ENCODE peak calls at places on chromosomes 2 and 18, in six cellular contexts. S is choroid plexus epithelial cell, J is AG10803, L is fibroblast of pulmonary artery, Q is fibroblast of mammary gland, V is MM.1S. R is an unnamed sample.

GRCh38 chr2:238513346-238513745 is 86.6 kb downstream of the ASB1 start:
- DNase-seq in S (peak), J (peak), L (peak), Q (peak), V (peak), R (peak)

GRCh38 chr2:167187049-167187727 is 298.9 kb downstream of the XIRP2 start:
- DNase-seq in S (no peak), J (no peak), L (no peak), Q (no peak), V (no peak), R (no peak)

GRCh38 chr2:205848601-205849000 is 166.3 kb downstream of the NRP2 start:
- DNase-seq in S (peak), J (peak), L (peak), Q (peak), V (no peak), R (no peak)

GRCh38 chr2:108926561-108927380 is 62.2 kb downstream of the EDAR start:
- DNase-seq in S (no peak), J (no peak), L (no peak), Q (no peak), V (no peak), R (no peak)

GRCh38 chr2:95667480-95667879 is 75.7 kb downstream of the TRIM43 start:
- DNase-seq in S (no peak), J (no peak), L (no peak), Q (no peak), V (no peak), R (no peak)

GRCh38 chr18:29078272-29078671 is 901.3 kb upstream of the CDH2 start:
- DNase-seq in S (no peak), J (no peak), L (no peak), Q (no peak), V (no peak), R (no peak)

GRCh38 chr18:8630546-8630945 is 21.3 kb downstream of the RAB12 start:
- DNase-seq in S (no peak), J (no peak), L (no peak), Q (no peak), V (no peak), R (no peak)

GRCh38 chr2:217105733-217106649 is 246.1 kb upstream of the TNP1 start:
- DNase-seq in S (peak), J (peak), L (peak), Q (peak), V (no peak), R (peak)

GRCh38 chr18:77714716-77715115 is 465.1 kb downstream of the GALR1 start:
- DNase-seq in S (no peak), J (no peak), L (no peak), Q (no peak), V (no peak), R (no peak)

GRCh38 chr2:97653874-97654273 is 8.0 kb downstream of the COX5B start:
- DNase-seq in S (no peak), J (no peak), L (no peak), Q (no peak), V (no peak), R (no peak)

GRCh38 chr2:240460781-240461431 is 25.4 kb downstream of the GPC1 start:
- DNase-seq in S (no peak), J (no peak), L (no peak), Q (no peak), V (no peak), R (no peak)

GRCh38 chr18:62894681-62895390 is 179.5 kb downstream of the PHLPP1 start:
- DNase-seq in S (peak), J (no peak), L (peak), Q (no peak), V (no peak), R (no peak)

GRCh38 chr2:55618649-55619055 is 1.2 kb upstream of the PPP4R3B start:
- DNase-seq in S (peak), J (peak), L (peak), Q (peak), V (peak), R (peak)

GRCh38 chr2:30283931-30284565 is 52.7 kb downstream of the LBH start:
- DNase-seq in S (no peak), J (no peak), L (no peak), Q (no peak), V (no peak), R (no peak)

GRCh38 chr18:62880673-62881364 is 165.5 kb downstream of the PHLPP1 start:
- DNase-seq in S (no peak), J (no peak), L (no peak), Q (peak), V (no peak), R (no peak)

GRCh38 chr2:206921507-206921906 is 17.8 kb upstream of the CPO start:
- DNase-seq in S (no peak), J (no peak), L (no peak), Q (no peak), V (no peak), R (no peak)

GRCh38 chr2:207163815-207164747 is 1.7 kb downstream of the KLF7 start:
- DNase-seq in S (peak), J (peak), L (peak), Q (no peak), V (peak), R (peak)

GRCh38 chr18:43060020-43060419 is 55.5 kb downstream of the RIT2 start:
- DNase-seq in S (peak), J (no peak), L (peak), Q (peak), V (no peak), R (peak)

GRCh38 chr2:233135421-233135820 is 75.3 kb downstream of the INPP5D start:
- DNase-seq in S (no peak), J (no peak), L (no peak), Q (no peak), V (no peak), R (no peak)

GRCh38 chr18:55546873-55547704 is 40.9 kb downstream of the TCF4 start:
- DNase-seq in S (peak), J (peak), L (peak), Q (peak), V (no peak), R (peak)

GRCh38 chr2:42060718-42061619 is 13.1 kb downstream of the PKDCC start:
- DNase-seq in S (peak), J (no peak), L (peak), Q (peak), V (no peak), R (no peak)

GRCh38 chr2:128326296-128326790 is 7.7 kb upstream of the HS6ST1 start:
- DNase-seq in S (no peak), J (no peak), L (no peak), Q (no peak), V (no peak), R (no peak)

GRCh38 chr2:176986579-176986978 is 226.0 kb upstream of the HNRNPA3 start:
- DNase-seq in S (no peak), J (no peak), L (no peak), Q (peak), V (no peak), R (no peak)

GRCh38 chr2:109000654-109001600 is 11.9 kb upstream of the EDAR start:
- DNase-seq in S (no peak), J (no peak), L (no peak), Q (no peak), V (no peak), R (no peak)

GRCh38 chr2:224023188-224023587 is 15.9 kb downstream of the SERPINE2 start:
- DNase-seq in S (peak), J (peak), L (peak), Q (peak), V (no peak), R (peak)

GRCh38 chr2:219722276-219722883 is 95.0 kb downstream of the SLC4A3 start:
- DNase-seq in S (peak), J (no peak), L (no peak), Q (peak), V (no peak), R (peak)

GRCh38 chr2:160033732-160034392 is 28.6 kb downstream of the PLA2R1 start:
- DNase-seq in S (peak), J (peak), L (peak), Q (peak), V (no peak), R (peak)

GRCh38 chr2:54627973-54628372 is 95.5 kb upstream of the EML6 start:
- DNase-seq in S (no peak), J (no peak), L (no peak), Q (no peak), V (no peak), R (no peak)

GRCh38 chr18:76266226-76266991 is 228.6 kb downstream of the ZNF516 start:
- DNase-seq in S (no peak), J (no peak), L (no peak), Q (no peak), V (no peak), R (no peak)

GRCh38 chr2:163667064-163667887 is 68.5 kb downstream of the FIGN start:
- DNase-seq in S (peak), J (peak), L (peak), Q (peak), V (no peak), R (peak)

GRCh38 chr18:21914739-21915319 is 174.2 kb downstream of the MIB1 start:
- DNase-seq in S (peak), J (peak), L (peak), Q (peak), V (no peak), R (peak)

DNA sequence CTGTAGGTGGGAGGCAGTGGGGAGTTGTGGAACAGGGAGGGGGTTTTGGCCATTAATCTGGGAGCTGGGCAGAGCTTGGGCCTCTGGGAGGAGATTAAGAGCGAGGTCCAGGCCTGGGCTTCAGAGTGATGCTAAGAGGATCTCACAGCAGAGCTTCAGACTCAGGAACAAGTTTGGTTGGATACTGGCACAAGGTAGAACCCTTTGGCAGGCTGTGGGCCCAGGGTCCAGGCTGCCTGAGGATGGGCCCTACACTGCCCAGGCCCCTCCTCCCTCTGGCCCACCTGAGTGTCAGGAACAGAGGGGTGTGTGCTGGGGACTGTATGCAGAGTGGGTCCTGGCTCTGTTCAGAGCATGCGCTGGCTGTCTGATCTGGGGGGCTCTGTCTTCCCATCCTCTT is 334.9 kb downstream of the CYP26B1 start:
- DNase-seq in S (no peak), J (no peak), L (no peak), Q (no peak), V (no peak), R (no peak)
- TF ChIP-seq CTCF in S (no peak), J (no peak), L (no peak), Q (no peak), V (no peak), R (no peak)

DNA sequence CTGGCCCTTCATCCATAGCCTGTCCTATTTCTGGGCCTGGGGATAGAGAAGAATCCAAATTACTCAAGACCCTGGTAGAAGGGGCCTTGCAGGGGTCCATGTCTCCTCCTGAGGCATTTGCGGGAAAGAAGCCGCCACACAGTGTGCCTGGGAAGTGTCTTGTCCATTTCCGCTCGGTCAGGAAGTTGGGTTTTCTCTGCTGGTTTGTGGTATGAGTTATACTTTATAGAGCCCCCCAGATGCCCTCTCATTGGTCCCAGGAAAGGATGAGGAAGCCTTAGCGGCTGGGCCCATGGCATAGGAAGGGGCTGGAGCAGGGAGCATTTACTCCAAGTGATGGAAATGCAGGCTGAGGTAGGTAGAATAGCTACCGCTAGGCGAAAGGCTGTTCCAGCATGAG is 2.4 kb upstream of the CD207 start:
- DNase-seq in S (no peak), J (no peak), L (no peak), Q (no peak), V (no peak), R (no peak)
- H3K4me3 ChIP-seq in S (no peak), J (no peak), L (no peak), Q (no peak), V (no peak), R (no peak)

GRCh38 chr2:25602333-25602723 is 71.0 kb downstream of the DTNB start:
- DNase-seq in S (no peak), J (no peak), L (no peak), Q (no peak), V (peak), R (no peak)

GRCh38 chr2:25608718-25609117 is 64.7 kb downstream of the DTNB start:
- DNase-seq in S (no peak), J (no peak), L (no peak), Q (no peak), V (no peak), R (no peak)

DNA sequence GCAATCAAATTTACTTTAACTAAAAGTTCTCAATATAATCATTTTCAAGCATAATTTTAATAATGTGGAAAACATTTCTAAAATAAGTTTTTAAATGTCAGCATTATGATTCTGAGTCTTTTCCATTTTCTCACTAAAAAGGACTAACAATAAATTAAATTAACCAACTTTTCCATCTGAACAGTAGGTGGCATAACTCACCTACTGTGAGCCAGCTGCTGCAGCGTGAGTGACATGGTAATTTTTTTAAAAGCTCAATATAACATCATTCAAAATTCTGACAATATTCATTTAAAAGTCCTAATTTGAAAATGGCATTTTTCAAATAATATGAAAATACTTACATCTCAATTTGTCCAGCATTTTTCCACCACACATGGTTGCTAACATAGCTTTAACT is 66.5 kb downstream of the DTNB start:
- DNase-seq in S (peak), J (peak), L (peak), Q (peak), V (peak), R (peak)
- TF ChIP-seq CTCF in S (peak), J (peak), L (peak), Q (peak), V (peak), R (peak)

GRCh38 chr2:45777996-45778719 is 126.7 kb downstream of the PRKCE start:
- DNase-seq in S (no peak), J (no peak), L (no peak), Q (no peak), V (peak), R (no peak)
- H3K4me3 ChIP-seq in S (no peak), J (no peak), L (no peak), Q (no peak), V (peak), R (no peak)

DNA sequence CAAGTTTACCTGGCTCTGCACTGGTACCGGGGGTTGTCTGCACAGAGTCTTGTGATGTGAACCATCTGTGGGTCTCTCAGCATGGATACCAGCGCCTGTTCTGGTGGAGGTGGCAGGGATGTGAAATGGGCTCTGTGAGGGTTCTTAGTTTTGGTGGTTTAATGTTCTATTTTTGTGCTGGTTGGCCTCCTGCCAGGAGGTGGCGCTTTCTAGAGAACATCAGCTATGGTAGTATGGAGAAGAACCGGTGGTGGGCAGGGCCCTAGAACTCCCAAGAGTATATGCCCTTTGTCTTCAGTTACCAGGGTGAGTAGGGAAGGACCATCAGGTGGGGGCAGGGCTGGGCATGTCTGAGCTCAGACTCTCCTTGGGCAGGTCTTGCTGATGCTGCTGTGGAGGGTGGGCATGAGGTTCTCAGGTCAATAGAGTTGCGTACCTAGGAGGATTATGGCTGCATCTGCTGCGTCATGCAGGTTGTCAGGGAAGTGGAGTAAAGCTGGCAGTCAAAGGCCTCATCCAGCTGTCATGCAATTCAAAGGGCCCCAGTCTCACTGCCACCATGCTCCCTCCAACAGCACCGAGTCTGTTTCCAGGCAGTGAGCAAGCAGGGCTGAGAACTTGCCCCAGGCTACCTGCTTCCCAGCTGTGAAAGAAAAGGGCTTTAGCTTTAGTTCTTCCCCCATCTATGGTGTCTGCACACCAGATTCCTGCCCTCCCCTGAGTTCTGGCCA is 278.0 kb downstream of the METTL4 start:
- DNase-seq in S (no peak), J (no peak), L (no peak), Q (no peak), V (peak), R (no peak)
- TF ChIP-seq CTCF in S (no peak), J (no peak), L (no peak), Q (no peak), V (no peak), R (no peak)

GRCh38 chr18:47996091-47996541 is 65.7 kb upstream of the SMAD2 start:
- DNase-seq in S (no peak), J (no peak), L (no peak), Q (peak), V (no peak), R (no peak)
- H3K4me3 ChIP-seq in S (no peak), J (no peak), L (no peak), Q (no peak), V (no peak), R (no peak)

DNA sequence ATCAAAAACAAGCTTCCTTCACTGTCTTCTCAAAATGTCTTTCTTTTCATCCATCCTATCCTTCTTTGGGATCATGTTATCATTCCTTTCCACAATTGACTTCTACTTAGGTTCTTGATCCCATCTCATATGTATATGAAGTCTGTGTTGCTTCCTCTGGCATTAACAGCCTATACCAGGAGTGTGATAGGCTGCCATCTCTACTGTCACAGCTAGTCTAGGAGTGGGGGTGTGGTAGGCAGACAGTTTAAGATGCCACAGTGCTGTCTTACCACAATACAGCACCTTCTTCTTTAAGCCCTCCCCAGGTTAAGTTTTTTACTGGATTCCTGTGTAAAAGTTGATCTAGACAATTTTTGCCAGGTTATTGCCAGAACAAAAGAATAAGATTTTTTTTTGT is 3.7 kb upstream of the HTR2B start:
- DNase-seq in S (no peak), J (no peak), L (no peak), Q (no peak), V (no peak), R (no peak)
- TF ChIP-seq CTCF in S (no peak), J (no peak), L (no peak), Q (no peak), V (no peak), R (no peak)

GRCh38 chr2:43989549-43989948 is 6.2 kb downstream of the LRPPRC start:
- DNase-seq in S (no peak), J (no peak), L (no peak), Q (no peak), V (no peak), R (no peak)

GRCh38 chr2:43995733-43996533 is at the start of gene LRPPRC:
- DNase-seq in S (peak), J (peak), L (peak), Q (peak), V (peak), R (peak)

GRCh38 chr2:43998263-43998662 is 2.5 kb upstream of the LRPPRC start:
- DNase-seq in S (no peak), J (no peak), L (no peak), Q (no peak), V (no peak), R (no peak)

GRCh38 chr2:43993437-43993836 is 2.4 kb downstream of the LRPPRC start:
- DNase-seq in S (no peak), J (no peak), L (no peak), Q (no peak), V (no peak), R (no peak)
- H3K4me3 ChIP-seq in S (no peak), J (no peak), L (no peak), Q (no peak), V (no peak), R (no peak)

DNA sequence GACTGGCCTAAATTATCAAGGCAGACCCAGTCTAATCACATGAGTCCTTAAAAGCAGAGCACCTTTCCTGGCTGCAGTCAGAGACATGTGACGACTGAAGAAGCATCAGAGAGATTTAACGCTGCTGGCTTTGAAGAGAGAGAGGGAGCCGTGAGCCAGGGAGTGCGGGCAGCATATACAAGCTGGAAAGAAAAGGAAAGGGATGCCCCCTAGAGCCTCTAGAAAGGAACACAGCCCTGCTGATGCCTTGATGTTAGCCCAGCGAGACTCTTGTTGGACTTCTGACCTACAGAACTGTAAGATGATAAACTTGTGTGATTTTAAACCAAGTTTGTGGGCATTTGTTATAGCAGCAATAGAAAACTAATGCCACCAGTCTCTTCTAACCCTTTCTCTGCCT is 58.1 kb downstream of the HEATR5B start:
- DNase-seq in S (peak), J (no peak), L (peak), Q (peak), V (no peak), R (no peak)
- TF ChIP-seq CTCF in S (peak), J (no peak), L (no peak), Q (peak), V (no peak), R (peak)

R was measured in astrocyte of the spinal cord.